ENCODE peak calls at places on chromosomes 13 and 19, in four cellular contexts. One of them, this sample, is unnamed.
A peak's percentile ranks its signal among the peaks of the same experiment; 100 is the strongest.

GRCh38 chr19:17542793-17543582 is 12.5 kb upstream of the COLGALT1 start:
- DNase-seq in breast epithelium: no peak
- DNase-seq in SK-N-SH: no peak
- DNase-seq in HCT116: no peak
- DNase-seq in this sample: no peak

GRCh38 chr13:37263881-37264280 is 158.4 kb upstream of the CSNK1A1L start:
- DNase-seq in SK-N-SH: no peak
- DNase-seq in breast epithelium: no peak
- DNase-seq in HCT116: no peak
- DNase-seq in this sample: no peak

GRCh38 chr19:49546825-49547565 is 19.2 kb downstream of the RCN3 start:
- DNase-seq in SK-N-SH: peak; percentile 83
- DNase-seq in HCT116: peak; percentile 85
- DNase-seq in breast epithelium: peak; percentile 68
- DNase-seq in this sample: peak; percentile 86

GRCh38 chr19:48993175-48994034 is at the start of the genes GYS1 and RUVBL2:
- DNase-seq in HCT116: peak; percentile 99
- DNase-seq in breast epithelium: peak; percentile 99
- DNase-seq in SK-N-SH: peak; percentile 99
- DNase-seq in this sample: peak; percentile 99

GRCh38 chr19:8491574-8491973 is 10.9 kb downstream of the PRAM1 start:
- DNase-seq in HCT116: no peak
- DNase-seq in breast epithelium: no peak
- DNase-seq in SK-N-SH: no peak
- DNase-seq in this sample: no peak

GRCh38 chr13:21060063-21060826 is 1.1 kb downstream of the LATS2 start:
- DNase-seq in HCT116: no peak
- DNase-seq in breast epithelium: no peak
- DNase-seq in SK-N-SH: no peak
- DNase-seq in this sample: peak; percentile 17

GRCh38 chr19:40129425-40129824 is 38.7 kb upstream of the ZNF780A start:
- DNase-seq in breast epithelium: no peak
- DNase-seq in SK-N-SH: no peak
- DNase-seq in HCT116: no peak
- DNase-seq in this sample: no peak

GRCh38 chr19:13764101-13764807 is at the start of gene MRI1:
- DNase-seq in HCT116: no peak
- DNase-seq in SK-N-SH: peak; percentile 97
- DNase-seq in breast epithelium: peak; percentile 59
- DNase-seq in this sample: peak; percentile 68

GRCh38 chr13:114140131-114140908 is 7.9 kb upstream of the RASA3 start:
- DNase-seq in HCT116: no peak
- DNase-seq in breast epithelium: no peak
- DNase-seq in SK-N-SH: no peak
- DNase-seq in this sample: no peak

GRCh38 chr13:99275093-99275469 is 16.9 kb upstream of the GPR18 start:
- DNase-seq in breast epithelium: no peak
- DNase-seq in HCT116: no peak
- DNase-seq in SK-N-SH: no peak
- DNase-seq in this sample: no peak

GRCh38 chr19:19270749-19271571 is 2.1 kb downstream of the TM6SF2 start:
- DNase-seq in HCT116: no peak
- DNase-seq in SK-N-SH: peak; percentile 11
- DNase-seq in breast epithelium: no peak
- DNase-seq in this sample: no peak

GRCh38 chr13:35283856-35284255 is 192.6 kb downstream of the MAB21L1 start:
- DNase-seq in breast epithelium: no peak
- DNase-seq in HCT116: no peak
- DNase-seq in SK-N-SH: no peak
- DNase-seq in this sample: no peak

GRCh38 chr19:45223879-45224278 is 21.3 kb downstream of the EXOC3L2 start:
- DNase-seq in HCT116: no peak
- DNase-seq in SK-N-SH: peak; percentile 10
- DNase-seq in breast epithelium: no peak
- DNase-seq in this sample: no peak

GRCh38 chr19:33460221-33460908 is 61.2 kb downstream of the PEPD start:
- DNase-seq in HCT116: no peak
- DNase-seq in breast epithelium: no peak
- DNase-seq in SK-N-SH: no peak
- DNase-seq in this sample: no peak

GRCh38 chr13:45393941-45394570 is 24.1 kb downstream of the SLC25A30 start:
- DNase-seq in HCT116: peak; percentile 45
- DNase-seq in breast epithelium: peak; percentile 61
- DNase-seq in SK-N-SH: peak; percentile 81
- DNase-seq in this sample: peak; percentile 32

GRCh38 chr13:94811753-94812152 is 99.4 kb upstream of the SOX21 start:
- DNase-seq in SK-N-SH: peak; percentile 24
- DNase-seq in HCT116: no peak
- DNase-seq in breast epithelium: no peak
- DNase-seq in this sample: no peak
- TF ChIP-seq CTCF in SK-N-SH: no peak
- TF ChIP-seq CTCF in HCT116: no peak
- TF ChIP-seq CTCF in breast epithelium: no peak
- TF ChIP-seq CTCF in this sample: no peak

GRCh38 chr19:1135454-1135853 is 31.7 kb downstream of the GPX4 start:
- DNase-seq in breast epithelium: no peak
- DNase-seq in HCT116: no peak
- DNase-seq in SK-N-SH: no peak
- DNase-seq in this sample: no peak
- TF ChIP-seq POLR2AphosphoS5 in breast epithelium: no peak
- TF ChIP-seq POLR2AphosphoS5 in HCT116: no peak
- TF ChIP-seq POLR2AphosphoS5 in SK-N-SH: no peak
- TF ChIP-seq POLR2AphosphoS5 in this sample: no peak

DNA sequence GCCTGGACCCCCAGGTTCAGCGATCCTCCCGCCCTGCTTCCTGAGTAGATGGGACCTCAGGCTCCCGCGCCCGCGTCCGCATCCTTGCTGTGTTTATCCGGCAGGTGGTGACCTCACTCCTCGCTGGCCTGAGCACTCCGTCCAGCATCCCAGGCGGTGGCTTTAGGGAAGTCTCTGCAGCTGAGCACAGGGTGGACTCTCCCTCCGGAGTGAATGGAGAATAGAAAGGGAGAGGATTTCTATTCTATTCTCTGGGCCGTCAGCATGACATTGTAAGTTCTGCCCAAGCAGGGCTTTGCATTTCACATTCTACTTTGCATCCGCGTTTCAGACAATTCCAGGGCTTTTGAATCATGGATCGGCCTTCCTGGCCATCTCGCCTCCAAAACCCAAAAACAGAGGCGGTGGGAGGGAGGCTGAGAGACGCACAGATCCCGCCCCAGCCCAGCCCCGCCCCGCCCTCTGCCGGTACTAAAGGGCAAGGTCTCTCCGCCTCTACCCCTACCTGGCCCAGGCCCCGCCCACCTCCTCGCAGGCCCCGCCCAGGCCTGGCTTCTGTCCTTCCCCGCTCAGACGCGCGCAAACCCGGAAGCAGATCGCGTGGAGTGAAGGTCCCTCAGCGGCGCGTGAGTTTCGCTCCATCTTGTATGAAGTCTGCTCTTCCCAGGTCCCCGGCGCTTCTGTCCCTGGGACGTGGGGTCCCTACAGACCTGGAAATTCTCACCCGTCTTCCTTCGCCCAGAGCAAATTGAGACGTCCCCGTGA is at the start of gene ZNF525:
- DNase-seq in HCT116: peak; percentile 75
- DNase-seq in breast epithelium: peak; percentile 91
- DNase-seq in SK-N-SH: peak; percentile 95
- DNase-seq in this sample: peak; percentile 91
- TF ChIP-seq CTCF in HCT116: no peak
- TF ChIP-seq CTCF in breast epithelium: no peak
- TF ChIP-seq CTCF in SK-N-SH: no peak
- TF ChIP-seq CTCF in this sample: peak; percentile 26

GRCh38 chr19:35721374-35721773 is 3.6 kb downstream of the KMT2B start:
- DNase-seq in breast epithelium: no peak
- DNase-seq in SK-N-SH: no peak
- DNase-seq in HCT116: no peak
- DNase-seq in this sample: no peak
- TF ChIP-seq POLR2AphosphoS5 in breast epithelium: no peak
- TF ChIP-seq POLR2AphosphoS5 in SK-N-SH: no peak
- TF ChIP-seq POLR2AphosphoS5 in HCT116: no peak
- TF ChIP-seq POLR2AphosphoS5 in this sample: no peak

GRCh38 chr19:6737873-6738725 is 719 bp upstream of the GPR108 start:
- DNase-seq in SK-N-SH: no peak
- DNase-seq in HCT116: no peak
- DNase-seq in breast epithelium: peak; percentile 82
- DNase-seq in this sample: peak; percentile 100
- TF ChIP-seq CTCF in SK-N-SH: peak; percentile 65
- TF ChIP-seq CTCF in HCT116: no peak
- TF ChIP-seq CTCF in breast epithelium: peak; percentile 52
- TF ChIP-seq CTCF in this sample: peak; percentile 82

GRCh38 chr19:11639602-11640471 is 42.6 kb downstream of the ZNF627 start:
- DNase-seq in breast epithelium: peak; percentile 98
- DNase-seq in HCT116: peak; percentile 92
- DNase-seq in SK-N-SH: peak; percentile 95
- DNase-seq in this sample: peak; percentile 97
- TF ChIP-seq POLR2AphosphoS5 in breast epithelium: no peak
- TF ChIP-seq POLR2AphosphoS5 in HCT116: peak; percentile 54
- TF ChIP-seq POLR2AphosphoS5 in SK-N-SH: peak; percentile 36
- TF ChIP-seq POLR2AphosphoS5 in this sample: peak; percentile 83

DNA sequence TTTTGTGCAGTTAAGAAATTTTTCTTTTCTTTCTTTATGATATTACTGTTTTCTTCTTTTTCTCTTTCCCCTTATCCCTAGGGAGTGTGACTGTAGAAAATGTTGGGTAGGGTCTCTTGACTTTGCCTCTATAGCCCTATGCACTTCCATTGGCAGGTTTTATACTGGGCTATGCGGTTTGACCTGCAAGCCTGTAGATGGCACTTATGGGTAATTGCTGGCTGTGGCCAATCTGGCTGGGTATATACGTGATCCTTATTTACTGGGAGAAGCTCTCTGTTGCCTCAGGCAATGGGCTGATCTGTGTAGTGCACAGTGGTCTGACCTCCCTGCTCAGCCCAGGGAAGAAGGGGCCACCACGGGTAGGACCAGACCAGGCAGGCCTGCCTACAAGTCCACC is 78.8 kb downstream of the RAP2A start:
- DNase-seq in HCT116: no peak
- DNase-seq in breast epithelium: no peak
- DNase-seq in SK-N-SH: no peak
- DNase-seq in this sample: no peak
- TF ChIP-seq CTCF in HCT116: no peak
- TF ChIP-seq CTCF in breast epithelium: no peak
- TF ChIP-seq CTCF in SK-N-SH: no peak
- TF ChIP-seq CTCF in this sample: no peak

GRCh38 chr19:12670159-12670928 is 3.7 kb downstream of the WDR83 start:
- DNase-seq in breast epithelium: no peak
- DNase-seq in SK-N-SH: no peak
- DNase-seq in HCT116: no peak
- DNase-seq in this sample: no peak

GRCh38 chr19:12668346-12668745 is 1.7 kb downstream of the WDR83 start:
- DNase-seq in SK-N-SH: no peak
- DNase-seq in HCT116: no peak
- DNase-seq in breast epithelium: no peak
- DNase-seq in this sample: no peak

GRCh38 chr19:12667903-12668302 is 1.3 kb downstream of the WDR83 start:
- DNase-seq in HCT116: no peak
- DNase-seq in SK-N-SH: no peak
- DNase-seq in breast epithelium: no peak
- DNase-seq in this sample: no peak

GRCh38 chr19:12668937-12669271 is 2.3 kb downstream of the WDR83 start:
- DNase-seq in HCT116: no peak
- DNase-seq in SK-N-SH: peak; percentile 61
- DNase-seq in breast epithelium: peak; percentile 66
- DNase-seq in this sample: peak; percentile 52

GRCh38 chr19:12669272-12670158 is 2.9 kb downstream of the WDR83 start:
- DNase-seq in HCT116: peak; percentile 82
- DNase-seq in SK-N-SH: peak; percentile 82
- DNase-seq in breast epithelium: peak; percentile 73
- DNase-seq in this sample: peak; percentile 76
- TF ChIP-seq POLR2AphosphoS5 in HCT116: peak; percentile 71
- TF ChIP-seq POLR2AphosphoS5 in SK-N-SH: peak; percentile 82
- TF ChIP-seq POLR2AphosphoS5 in breast epithelium: peak; percentile 61
- TF ChIP-seq POLR2AphosphoS5 in this sample: peak; percentile 86